ENCODE peak calls at places on chromosomes 16 and 17, in six cellular contexts. T is IMR-90, W is mesendoderm, Y is neuronal stem cell, Q is mesenchymal stem cell, J is H1. B is an unnamed sample.

GRCh38 chr17:1372618-1373017 is 27.4 kb downstream of the YWHAE start:
- DNase-seq in T (no peak), W (no peak), Y (no peak), Q (no peak), J (no peak), B (no peak)

GRCh38 chr17:71472809-71473789 is 647.7 kb upstream of the SOX9 start:
- DNase-seq in T (peak; percentile 70), W (peak; percentile 81), Y (peak; percentile 50), Q (peak; percentile 58), J (peak; percentile 7), B (peak; percentile 56)

GRCh38 chr17:65292430-65292829 is 155.3 kb downstream of the RGS9 start:
- DNase-seq in T (no peak), W (no peak), Y (no peak), Q (no peak), J (no peak), B (no peak)

GRCh38 chr16:89322381-89323119 is 105.0 kb downstream of the ZNF778 start:
- DNase-seq in T (peak; percentile 82), W (peak; percentile 95), Y (no peak), Q (peak; percentile 85), J (no peak), B (peak; percentile 84)

GRCh38 chr16:69150146-69150865 is 17.9 kb downstream of the UTP4 start:
- DNase-seq in T (peak; percentile 81), W (peak; percentile 80), Y (peak; percentile 67), Q (peak; percentile 81), J (no peak), B (peak; percentile 48)

GRCh38 chr16:2933136-2933535 is 21.4 kb downstream of the FLYWCH1 start:
- DNase-seq in T (no peak), W (no peak), Y (no peak), Q (no peak), J (no peak), B (no peak)

GRCh38 chr16:77289331-77289809 is 90.2 kb downstream of the SYCE1L start:
- DNase-seq in T (peak; percentile 73), W (peak; percentile 84), Y (no peak), Q (peak; percentile 93), J (no peak), B (no peak)

GRCh38 chr16:2371421-2371820 is 30.9 kb upstream of the ABCA3 start:
- DNase-seq in T (no peak), W (no peak), Y (no peak), Q (no peak), J (no peak), B (no peak)

GRCh38 chr16:8853611-8854010 is 15.2 kb downstream of the CARHSP1 start:
- DNase-seq in T (no peak), W (no peak), Y (no peak), Q (no peak), J (no peak), B (no peak)

GRCh38 chr17:58231644-58232043 is 6.7 kb upstream of the LPO start:
- DNase-seq in T (peak; percentile 64), W (no peak), Y (no peak), Q (no peak), J (no peak), B (no peak)

GRCh38 chr16:24975428-24975889 is 39.7 kb downstream of the ARHGAP17 start:
- DNase-seq in T (peak; percentile 66), W (no peak), Y (no peak), Q (peak; percentile 72), J (no peak), B (no peak)

GRCh38 chr16:65938083-65938482 is 428.4 kb upstream of the CDH5 start:
- DNase-seq in T (no peak), W (no peak), Y (no peak), Q (no peak), J (no peak), B (no peak)

GRCh38 chr17:81025756-81026155 is 9.2 kb upstream of the BAIAP2 start:
- DNase-seq in T (no peak), W (no peak), Y (no peak), Q (no peak), J (no peak), B (no peak)

GRCh38 chr17:82384051-82384729 is 12.6 kb downstream of the UTS2R start:
- DNase-seq in T (no peak), W (no peak), Y (no peak), Q (no peak), J (no peak), B (no peak)

GRCh38 chr17:68697850-68698313 is 96.7 kb upstream of the FAM20A start:
- DNase-seq in T (peak; percentile 68), W (no peak), Y (no peak), Q (peak; percentile 87), J (no peak), B (no peak)

GRCh38 chr17:2682304-2682938 is 29.1 kb downstream of the CLUH start:
- DNase-seq in T (peak; percentile 44), W (no peak), Y (no peak), Q (no peak), J (no peak), B (no peak)

GRCh38 chr17:32992360-32993033 is 850 bp downstream of the SPACA3 start:
- DNase-seq in T (no peak), W (no peak), Y (no peak), Q (no peak), J (no peak), B (no peak)

GRCh38 chr16:23950898-23951297 is 115.1 kb downstream of the PRKCB start:
- DNase-seq in T (no peak), W (no peak), Y (no peak), Q (no peak), J (no peak), B (no peak)

GRCh38 chr17:45677770-45678169 is 106.3 kb upstream of the CRHR1 start:
- DNase-seq in T (peak; percentile 14), W (no peak), Y (no peak), Q (no peak), J (no peak), B (no peak)

GRCh38 chr17:66432558-66432957 is 130.1 kb downstream of the PRKCA start:
- DNase-seq in T (no peak), W (no peak), Y (no peak), Q (no peak), J (no peak), B (no peak)

GRCh38 chr16:49739381-49739780 is 116.5 kb downstream of the ZNF423 start:
- DNase-seq in T (no peak), W (peak; percentile 85), Y (no peak), Q (no peak), J (no peak), B (peak; percentile 76)

GRCh38 chr17:6823011-6823442 is 8.5 kb downstream of the TEKT1 start:
- DNase-seq in T (peak; percentile 6), W (no peak), Y (no peak), Q (peak; percentile 57), J (no peak), B (no peak)

GRCh38 chr17:71331754-71332153 is 789.1 kb upstream of the SOX9 start:
- DNase-seq in T (no peak), W (no peak), Y (no peak), Q (no peak), J (no peak), B (no peak)

GRCh38 chr16:62068747-62069146 is 32.5 kb upstream of the CDH8 start:
- DNase-seq in T (no peak), W (peak; percentile 44), Y (no peak), Q (no peak), J (no peak), B (peak; percentile 36)

GRCh38 chr16:47574091-47575054 is 113.2 kb downstream of the PHKB start:
- DNase-seq in T (peak; percentile 49), W (peak; percentile 42), Y (peak; percentile 1), Q (peak; percentile 6), J (no peak), B (no peak)

GRCh38 chr17:50210249-50211225 is 9.1 kb upstream of the COL1A1 start:
- DNase-seq in T (peak; percentile 99), W (peak; percentile 96), Y (no peak), Q (peak; percentile 100), J (peak; percentile 81), B (peak; percentile 94)
- H3K4me1 ChIP-seq in T (peaks cover 65% of the 10 kb centered on the region), W (peaks cover 25% of the 10 kb centered on the region), Y (peaks cover 43% of the 10 kb centered on the region), Q (peaks cover 57% of the 10 kb centered on the region), J (peaks cover 20% of the 10 kb centered on the region), B (peaks cover 21% of the 10 kb centered on the region)

GRCh38 chr16:55861288-55861687 is 13.9 kb downstream of the CES5A start:
- DNase-seq in T (no peak), W (no peak), Y (no peak), Q (no peak), J (no peak), B (no peak)
- H2BK15ac ChIP-seq in T (no peak overlapping the region), W (no peak overlapping the region), Y (no peak overlapping the region), Q (no peak overlapping the region), J (no peak overlapping the region), B (no peak overlapping the region)

GRCh38 chr17:49741692-49742076 is 22.2 kb downstream of the FAM117A start:
- DNase-seq in T (no peak), W (no peak), Y (no peak), Q (no peak), J (no peak), B (no peak)
- H3K4me1 ChIP-seq in T (peaks cover 4% of the 10 kb centered on the region), W (no peaks in the 10 kb centered on the region), Y (no peaks in the 10 kb centered on the region), Q (peaks cover 2% of the 10 kb centered on the region), J (no peaks in the 10 kb centered on the region), B (no peaks in the 10 kb centered on the region)

DNA sequence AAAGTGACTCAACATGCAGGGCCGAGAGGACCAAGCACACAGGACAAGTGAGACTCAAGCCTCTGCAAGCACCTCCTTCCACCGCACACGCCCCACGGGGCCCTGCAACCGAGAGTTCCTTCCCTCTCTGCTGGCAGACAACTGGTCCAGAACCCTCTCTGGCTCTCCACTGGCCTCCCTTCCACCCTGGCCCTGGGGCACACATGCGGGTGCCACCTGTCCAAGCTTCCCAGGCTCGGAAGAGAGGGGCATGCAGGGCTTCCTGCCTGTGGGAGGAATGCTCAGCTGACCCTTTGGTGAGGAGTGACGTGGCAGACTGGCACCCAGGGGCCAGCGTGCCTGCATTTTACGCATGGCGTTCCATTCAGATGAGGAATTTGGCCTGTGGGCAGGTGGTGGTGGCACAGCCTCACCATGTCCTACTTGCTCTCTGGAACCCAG is 59.8 kb downstream of the PIPOX start:
- DNase-seq in T (no peak), W (no peak), Y (no peak), Q (no peak), J (no peak), B (no peak)
- H2BK15ac ChIP-seq in T (no peak overlapping the region), W (no peak overlapping the region), Y (no peak overlapping the region), Q (no peak overlapping the region), J (no peak overlapping the region), B (no peak overlapping the region)